ENCODE peak calls at places on chromosomes 12 and 14, in six cellular contexts. O is H1, X is endodermal cell, J is small intestine, M is brain microvascular endothelial cell, W is ovary. C is an unnamed sample.

GRCh38 chr12:131415781-131416180 is 295.1 kb upstream of the SFSWAP start:
- DNase-seq in M (no peak), W (no peak), O (no peak), X (peak; percentile 80), J (no peak), C (no peak)

GRCh38 chr14:39876935-39877334 is 444.7 kb upstream of the FBXO33 start:
- DNase-seq in M (no peak), O (no peak), X (no peak), W (no peak), J (no peak), C (no peak)

GRCh38 chr12:121792607-121793500 is 634 bp downstream of the RHOF start:
- DNase-seq in X (peak; percentile 87), O (no peak), J (peak; percentile 58), M (no peak), W (peak; percentile 73), C (no peak)

GRCh38 chr14:73173092-73173735 is 36.9 kb downstream of the PSEN1 start:
- DNase-seq in M (peak; percentile 20), X (no peak), J (peak; percentile 23), O (no peak), W (no peak), C (peak; percentile 27)

GRCh38 chr12:546920-547845 is 87.4 kb downstream of the B4GALNT3 start:
- DNase-seq in X (peak; percentile 92), M (no peak), O (no peak), J (peak; percentile 57), W (peak; percentile 26), C (peak; percentile 74)

GRCh38 chr14:32623300-32624093 is 294.4 kb downstream of the AKAP6 start:
- DNase-seq in X (no peak), J (no peak), W (no peak), M (peak; percentile 73), O (no peak), C (no peak)

GRCh38 chr12:95760371-95760770 is 30.2 kb downstream of the NTN4 start:
- DNase-seq in W (no peak), O (no peak), J (no peak), M (no peak), X (no peak), C (no peak)

GRCh38 chr12:121255433-121255832 is 41.1 kb downstream of the CAMKK2 start:
- DNase-seq in M (no peak), W (no peak), O (no peak), X (no peak), J (no peak), C (no peak)

DNA sequence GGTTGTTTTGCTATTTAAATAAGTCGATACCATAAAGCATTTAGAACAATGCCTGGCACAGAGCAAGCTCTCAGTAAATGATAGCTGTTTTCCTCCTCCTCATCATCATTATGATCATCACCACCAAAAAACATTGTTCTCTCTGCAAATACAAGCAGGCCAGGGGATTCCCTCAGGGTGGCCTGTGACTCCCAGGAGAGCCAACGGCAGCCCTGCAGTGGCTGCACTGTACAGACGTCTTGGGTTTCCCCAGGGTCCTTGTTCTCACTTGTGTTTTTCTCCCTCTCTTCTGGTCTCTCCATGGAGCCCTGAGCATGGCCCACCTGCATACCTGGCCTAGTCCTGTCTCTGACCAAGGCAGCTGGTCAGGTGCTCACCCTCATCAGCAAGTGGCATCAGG is 290.9 kb upstream of the PWP1 start:
- DNase-seq in J (no peak), O (no peak), W (no peak), X (no peak), M (no peak), C (no peak)
- H3K27ac ChIP-seq in J (no peak overlapping the region), O (no peak overlapping the region), W (no peak overlapping the region), X (no peak overlapping the region), M (no peak overlapping the region), C (no peak overlapping the region)

GRCh38 chr12:103013741-103014140 is 56.3 kb downstream of the ASCL1 start:
- DNase-seq in J (no peak), W (no peak), M (no peak), O (no peak), X (no peak), C (no peak)
- H3K4me3 ChIP-seq in J (no peak overlapping the region), W (no peak overlapping the region), M (no peak overlapping the region), O (peak overlapping the region; percentile 33), X (no peak overlapping the region), C (no peak overlapping the region)

DNA sequence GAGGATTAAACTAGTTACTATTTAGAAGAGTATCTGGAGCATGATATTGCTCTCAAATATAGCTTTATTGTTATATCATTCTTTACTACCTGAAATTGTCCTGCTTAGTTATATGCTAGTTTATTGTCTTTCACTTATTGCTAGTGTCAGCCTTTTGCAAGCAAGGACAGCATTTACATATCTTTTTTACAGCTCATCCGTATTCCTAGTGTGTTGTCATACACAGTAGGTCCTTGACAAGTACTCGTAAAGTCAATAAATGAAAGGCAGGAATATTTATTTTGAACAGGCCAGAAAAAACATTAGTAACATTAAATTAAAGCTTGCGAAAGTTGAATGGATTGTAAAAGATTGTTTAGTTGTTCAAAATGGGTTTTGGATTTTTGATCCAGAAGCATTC is 35.0 kb downstream of the CRADD start:
- DNase-seq in J (no peak), M (no peak), W (no peak), O (no peak), X (no peak), C (no peak)
- H3K27ac ChIP-seq in J (no peak overlapping the region), M (no peak overlapping the region), W (no peak overlapping the region), O (no peak overlapping the region), X (no peak overlapping the region), C (no peak overlapping the region)

GRCh38 chr12:9754984-9755383 is 5.7 kb downstream of the CD69 start:
- DNase-seq in W (no peak), M (no peak), J (no peak), X (no peak), O (no peak), C (no peak)

GRCh38 chr12:9758119-9758518 is 2.6 kb downstream of the CD69 start:
- DNase-seq in J (no peak), W (no peak), O (no peak), X (no peak), M (no peak), C (no peak)

GRCh38 chr12:9757433-9758025 is 3.2 kb downstream of the CD69 start:
- DNase-seq in X (no peak), O (no peak), M (no peak), J (no peak), W (no peak), C (no peak)

GRCh38 chr12:9756174-9756573 is 4.5 kb downstream of the CD69 start:
- DNase-seq in M (no peak), J (no peak), X (no peak), W (no peak), O (no peak), C (no peak)

DNA sequence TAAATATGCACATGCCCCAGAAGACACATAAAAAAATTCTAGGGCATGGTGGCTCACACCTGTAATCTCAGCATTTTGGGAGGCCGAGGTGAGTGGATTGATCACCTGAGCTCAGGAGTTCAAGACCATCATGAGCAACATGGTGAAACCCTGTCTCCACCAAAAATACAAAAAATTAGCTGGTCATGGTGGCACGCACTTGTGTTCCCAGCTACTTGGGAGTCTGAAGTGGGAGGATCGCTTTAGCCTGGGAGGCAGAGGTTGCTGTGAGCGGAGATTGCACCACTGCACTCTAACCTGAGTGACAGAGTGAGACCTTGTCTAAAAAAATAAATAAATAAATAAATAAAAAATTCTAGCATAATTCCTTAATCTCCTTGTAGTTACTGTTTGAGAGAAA is 3.9 kb downstream of the CD69 start:
- DNase-seq in J (no peak), W (no peak), X (no peak), O (no peak), M (no peak), C (no peak)
- H3K4me3 ChIP-seq in J (no peak overlapping the region), W (no peak overlapping the region), X (no peak overlapping the region), O (no peak overlapping the region), M (no peak overlapping the region), C (no peak overlapping the region)

C was measured in SJSA1.